ENCODE peak calls at places on chromosomes 6 and 20, in four cellular contexts. J is GM12878, V is H1, B is NT2/D1. I is an unnamed sample.
A peak's percentile ranks its signal among the peaks of the same experiment; 100 is the strongest.

GRCh38 chr6:17096657-17097056 is 5.2 kb upstream of the STMND1 start:
- DNase-seq in J (no peak), V (no peak), B (no peak), I (no peak)

GRCh38 chr6:159033160-159034049 is 11.4 kb downstream of the TAGAP start:
- DNase-seq in J (no peak), V (no peak), B (no peak), I (no peak)

GRCh38 chr6:156379946-156380707 is 397.1 kb upstream of the ARID1B start:
- DNase-seq in J (no peak), V (no peak), B (no peak), I (peak; percentile 49)

GRCh38 chr6:31792741-31793140 is 2.8 kb downstream of the VARS1 start:
- DNase-seq in J (no peak), V (no peak), B (no peak), I (no peak)

GRCh38 chr6:116447496-116448011 is 13.6 kb upstream of the CALHM6 start:
- DNase-seq in J (no peak), V (no peak), B (no peak), I (no peak)

GRCh38 chr6:108559884-108560462 is 744 bp upstream of the FOXO3 start:
- DNase-seq in J (no peak), V (no peak), B (no peak), I (peak; percentile 60)

GRCh38 chr6:29976588-29977424 is 34.5 kb downstream of the HLA-A start:
- DNase-seq in J (peak; percentile 13), V (no peak), B (no peak), I (peak; percentile 62)

GRCh38 chr6:48307583-48307982 is 196.6 kb upstream of the PTCHD4 start:
- DNase-seq in J (no peak), V (no peak), B (no peak), I (no peak)

GRCh38 chr6:133983099-133983939 is 30.3 kb downstream of the TBPL1 start:
- DNase-seq in J (no peak), V (no peak), B (no peak), I (no peak)

GRCh38 chr6:156993713-156994112 is 216.5 kb downstream of the ARID1B start:
- DNase-seq in J (no peak), V (no peak), B (no peak), I (no peak)

GRCh38 chr6:44223471-44224153 is at the start of gene SLC29A1:
- DNase-seq in J (no peak), V (no peak), B (no peak), I (peak; percentile 89)

GRCh38 chr6:156699017-156699421 is 78.2 kb upstream of the ARID1B start:
- DNase-seq in J (peak; percentile 85), V (no peak), B (no peak), I (no peak)

GRCh38 chr20:19727251-19727847 is 30.7 kb upstream of the RIN2 start:
- DNase-seq in J (no peak), V (no peak), B (no peak), I (no peak)

GRCh38 chr6:55003726-55004415 is 157.3 kb downstream of the FAM83B start:
- DNase-seq in J (no peak), V (no peak), B (no peak), I (no peak)

GRCh38 chr20:35708502-35708901 is 9.3 kb downstream of the ROMO1 start:
- DNase-seq in J (no peak), V (no peak), B (no peak), I (no peak)
- TF ChIP-seq SUZ12 in J (no peak), V (no peak), B (no peak), I (no peak)

DNA sequence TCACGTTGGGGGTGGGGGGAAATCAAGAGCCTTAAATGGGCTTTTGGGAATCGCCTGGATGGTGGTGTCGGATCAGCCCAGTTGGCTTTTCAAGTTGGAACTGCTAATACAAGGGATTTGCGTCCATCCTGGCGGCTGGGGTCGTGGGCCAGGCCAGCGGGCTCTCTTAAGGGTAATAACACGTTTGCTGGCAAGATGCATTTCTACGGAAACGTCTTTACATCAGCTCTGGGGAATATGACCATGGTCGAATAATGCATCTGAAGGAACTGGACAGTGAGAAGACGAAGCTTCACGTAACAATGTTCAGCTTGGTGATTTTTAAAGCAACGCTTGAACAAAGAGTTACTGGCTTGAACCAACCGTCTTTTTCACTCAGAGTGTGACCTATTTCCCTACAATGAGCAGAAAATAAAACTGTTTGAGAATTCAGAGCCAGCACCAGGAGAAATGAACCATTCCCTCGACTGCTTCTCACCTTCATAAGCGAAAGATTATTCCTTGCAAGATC is 1.6 kb upstream of the MARCKS start:
- DNase-seq in J (no peak), V (no peak), B (no peak), I (peak; percentile 17)
- TF ChIP-seq SUZ12 in J (no peak), V (no peak), B (no peak), I (no peak)

GRCh38 chr20:40654876-40655275 is 34.2 kb downstream of the MAFB start:
- DNase-seq in J (no peak), V (no peak), B (no peak), I (no peak)
- TF ChIP-seq SUZ12 in J (no peak), V (no peak), B (no peak), I (no peak)

GRCh38 chr20:34047010-34047687 is 53.4 kb downstream of the RALY start:
- DNase-seq in J (no peak), V (no peak), B (no peak), I (no peak)

GRCh38 chr20:34043025-34043424 is 49.3 kb downstream of the RALY start:
- DNase-seq in J (no peak), V (no peak), B (no peak), I (no peak)

GRCh38 chr20:34045930-34046329 is 52.2 kb downstream of the RALY start:
- DNase-seq in J (no peak), V (peak; percentile 23), B (peak; percentile 23), I (no peak)

GRCh38 chr20:34046330-34046729 is 52.6 kb downstream of the RALY start:
- DNase-seq in J (no peak), V (no peak), B (no peak), I (no peak)

GRCh38 chr20:34045294-34045693 is 51.6 kb downstream of the RALY start:
- DNase-seq in J (no peak), V (no peak), B (no peak), I (no peak)
- TF ChIP-seq SUZ12 in J (no peak), V (no peak), B (no peak), I (no peak)

GRCh38 chr6:99384507-99384906 is 9.5 kb downstream of the COQ3 start:
- DNase-seq in J (no peak), V (no peak), B (no peak), I (no peak)
- TF ChIP-seq SUZ12 in J (no peak), V (no peak), B (no peak), I (no peak)

DNA sequence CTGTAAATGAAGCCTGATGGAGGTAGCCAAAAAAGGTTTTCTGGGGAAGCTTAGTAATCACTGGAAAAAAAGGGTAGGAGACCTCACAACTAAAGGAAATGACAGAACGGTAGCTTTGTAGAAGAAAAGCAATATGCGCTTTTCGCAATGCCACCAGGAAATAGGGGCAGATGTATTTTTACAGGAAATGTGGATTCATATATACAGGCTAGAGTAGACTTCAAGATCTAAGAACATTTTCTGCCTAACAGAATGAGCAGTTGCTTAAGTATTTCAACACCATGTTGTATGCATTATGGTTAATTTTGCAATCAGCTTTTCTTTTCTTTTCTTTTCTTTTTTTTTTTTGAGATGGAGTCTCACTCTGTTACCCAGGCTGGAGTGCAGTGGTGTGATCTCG is 219.6 kb downstream of the CD83 start:
- DNase-seq in J (no peak), V (no peak), B (no peak), I (no peak)
- TF ChIP-seq SUZ12 in J (no peak), V (no peak), B (no peak), I (no peak)

DNA sequence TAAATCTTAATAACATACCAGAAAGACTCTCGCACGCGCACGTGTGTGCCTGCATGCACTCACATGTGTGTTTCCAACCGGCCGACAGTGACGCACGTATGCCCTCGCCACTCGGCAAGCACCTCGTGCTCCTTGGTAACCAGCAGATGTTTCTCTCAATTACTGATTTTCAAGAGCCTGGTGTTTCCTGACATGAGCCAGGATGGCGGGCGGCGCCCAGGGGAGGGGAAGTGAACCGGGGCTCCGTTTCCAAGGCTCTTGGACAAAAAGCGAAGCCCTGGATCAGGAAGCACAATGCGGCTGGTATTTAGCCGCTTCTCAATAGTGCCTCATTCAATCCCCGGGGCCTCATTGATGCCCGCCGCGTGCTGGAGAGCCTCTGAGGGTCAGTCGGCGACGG is 37.7 kb downstream of the PMEPA1 start:
- DNase-seq in J (no peak), V (no peak), B (no peak), I (no peak)
- TF ChIP-seq SUZ12 in J (no peak), V (no peak), B (no peak), I (no peak)

GRCh38 chr6:40477246-40478126 is 109.7 kb downstream of the LRFN2 start:
- DNase-seq in J (no peak), V (peak; percentile 25), B (peak; percentile 35), I (peak; percentile 12)
- TF ChIP-seq SUZ12 in J (no peak), V (no peak), B (no peak), I (no peak)

GRCh38 chr6:136551103-136551502 is 881 bp upstream of the MAP7 start:
- DNase-seq in J (no peak), V (no peak), B (no peak), I (no peak)
- TF ChIP-seq SUZ12 in J (no peak), V (no peak), B (no peak), I (no peak)

I was measured in HEK293T.